ENCODE peak calls at places on chromosome X, in seven cellular contexts. G is Panc1, H is adipocyte, D is tibial artery, C is kidney, L is adrenal gland, B is HepG2. F is an unnamed sample.

GRCh38 chrX:25049347-25049746 is 33.6 kb upstream of the ARX start:
- DNase-seq in D (no peak), L (no peak), C (no peak), H (no peak), G (no peak), B (no peak), F (no peak)

GRCh38 chrX:34638116-34638515 is 19.0 kb downstream of the TMEM47 start:
- DNase-seq in H (peak; percentile 70), D (no peak), C (no peak), B (peak; percentile 1), G (no peak), L (no peak), F (peak; percentile 4)

GRCh38 chrX:69313622-69314290 is 148.5 kb upstream of the PJA1 start:
- DNase-seq in H (no peak), C (no peak), L (no peak), B (no peak), D (no peak), G (no peak), F (no peak)

GRCh38 chrX:35919536-35920309 is at the start of gene CFAP47:
- DNase-seq in H (no peak), B (no peak), C (peak; percentile 76), G (no peak), D (no peak), L (no peak), F (peak; percentile 7)

GRCh38 chrX:121802881-121803412 is 755.5 kb downstream of the GLUD2 start:
- DNase-seq in G (no peak), C (no peak), H (no peak), B (no peak), D (no peak), L (no peak), F (no peak)

GRCh38 chrX:136318895-136319597 is 18.3 kb downstream of the ADGRG4 start:
- DNase-seq in G (no peak), H (no peak), D (no peak), B (no peak), C (no peak), L (no peak), F (no peak)

GRCh38 chrX:133660356-133660755 is 245.1 kb upstream of the GPC4 start:
- DNase-seq in D (no peak), H (peak; percentile 68), C (no peak), G (no peak), L (peak; percentile 58), B (no peak), F (no peak)

GRCh38 chrX:41672643-41673042 is 16.1 kb upstream of the GPR34 start:
- DNase-seq in L (no peak), B (no peak), G (no peak), D (no peak), H (no peak), C (no peak), F (no peak)

GRCh38 chrX:5122181-5122678 is 1106.4 kb downstream of the NLGN4X start:
- DNase-seq in G (no peak), B (no peak), C (no peak), D (no peak), L (no peak), H (no peak), F (no peak)

GRCh38 chrX:129091097-129091496 is 432.2 kb downstream of the SMARCA1 start:
- DNase-seq in L (no peak), C (no peak), H (no peak), G (no peak), B (no peak), D (no peak), F (no peak)

GRCh38 chrX:39301041-39301440 is 499.8 kb downstream of the MID1IP1 start:
- DNase-seq in G (no peak), L (no peak), D (no peak), H (no peak), B (no peak), C (no peak), F (no peak)

GRCh38 chrX:12370444-12371089 is 232.3 kb downstream of the FRMPD4 start:
- DNase-seq in C (no peak), G (no peak), H (peak; percentile 72), D (no peak), B (no peak), L (no peak), F (no peak)

GRCh38 chrX:39002466-39002865 is 201.2 kb downstream of the MID1IP1 start:
- DNase-seq in G (no peak), C (no peak), B (no peak), L (no peak), D (no peak), H (peak; percentile 32), F (no peak)

GRCh38 chrX:136584545-136584944 is 52.5 kb downstream of the VGLL1 start:
- DNase-seq in G (no peak), C (no peak), D (no peak), B (no peak), H (no peak), L (no peak), F (no peak)

GRCh38 chrX:51459125-51459524 is 37.3 kb downstream of the NUDT11 start:
- DNase-seq in C (no peak), B (peak; percentile 3), G (no peak), L (no peak), D (no peak), H (peak; percentile 22), F (no peak)

GRCh38 chrX:138191998-138192397 is 519.5 kb downstream of the FGF13 start:
- DNase-seq in L (no peak), G (no peak), H (peak; percentile 29), C (no peak), B (peak; percentile 4), D (no peak), F (peak; percentile 3)

GRCh38 chrX:16970977-16971376 is 24.5 kb downstream of the REPS2 start:
- DNase-seq in G (no peak), L (no peak), H (no peak), C (no peak), D (no peak), B (no peak), F (no peak)

GRCh38 chrX:41033299-41033698 is 51.9 kb upstream of the USP9X start:
- DNase-seq in D (no peak), L (peak; percentile 25), B (peak; percentile 55), H (no peak), C (no peak), G (no peak), F (no peak)

GRCh38 chrX:13571136-13571535 is 1.7 kb downstream of the EGFL6 start:
- DNase-seq in G (no peak), C (no peak), B (no peak), D (no peak), L (no peak), H (peak; percentile 34), F (no peak)

GRCh38 chrX:13570245-13570573 is 808 bp downstream of the EGFL6 start:
- DNase-seq in D (no peak), H (no peak), B (no peak), G (no peak), L (no peak), C (no peak), F (no peak)

GRCh38 chrX:13574600-13574999 is 5.2 kb downstream of the EGFL6 start:
- DNase-seq in H (no peak), D (no peak), G (no peak), L (no peak), B (no peak), C (no peak), F (no peak)

DNA sequence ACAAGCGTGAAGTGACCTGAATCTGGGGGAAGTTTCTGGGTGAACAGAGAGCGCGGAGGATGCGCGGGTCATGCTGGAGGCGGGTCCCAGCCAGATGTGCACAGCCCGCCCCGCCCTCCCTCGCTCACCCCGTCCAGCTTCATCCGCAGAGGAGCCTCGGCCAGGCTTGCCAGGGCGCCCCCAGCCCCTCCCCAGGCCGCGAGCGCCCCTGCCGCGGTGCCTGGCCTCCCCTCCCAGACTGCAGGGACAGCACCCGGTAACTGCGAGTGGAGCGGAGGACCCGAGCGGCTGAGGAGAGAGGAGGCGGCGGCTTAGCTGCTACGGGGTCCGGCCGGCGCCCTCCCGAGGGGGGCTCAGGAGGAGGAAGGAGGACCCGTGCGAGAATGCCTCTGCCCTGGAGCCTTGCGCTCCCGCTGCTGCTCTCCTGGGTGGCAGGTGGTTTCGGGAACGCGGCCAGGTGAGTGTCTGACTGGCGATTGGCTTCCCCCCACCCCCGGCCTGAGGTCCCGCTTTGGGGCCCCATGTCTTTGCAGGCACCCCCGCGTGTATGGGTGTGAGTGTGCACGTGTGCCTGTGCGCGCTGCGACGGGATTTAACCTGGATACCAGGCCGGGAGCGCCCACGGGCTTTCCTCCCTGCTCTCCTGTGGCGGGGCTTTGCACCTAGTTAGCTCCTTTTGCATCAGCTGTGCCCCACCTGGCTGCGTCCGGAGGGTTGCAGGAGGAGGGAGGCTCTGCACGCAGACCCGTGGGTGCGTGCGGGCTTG is at the start of gene EGFL6:
- DNase-seq in D (no peak), C (peak; percentile 61), B (no peak), H (no peak), G (no peak), L (no peak), F (no peak)
- H3K4me3 ChIP-seq in D (no peak within 1 kb of the TSS), C (peak within 1 kb of the TSS; percentile 43), B (no peak within 1 kb of the TSS), H (no peak within 1 kb of the TSS), G (no peak within 1 kb of the TSS), L (no peak within 1 kb of the TSS), F (no peak within 1 kb of the TSS)

GRCh38 chrX:72057331-72057730 is 74.4 kb downstream of the RTL5 start:
- DNase-seq in G (no peak), B (no peak), H (no peak), C (no peak), D (no peak), L (no peak), F (no peak)

GRCh38 chrX:72060196-72060974 is 71.3 kb downstream of the RTL5 start:
- DNase-seq in L (no peak), G (no peak), B (no peak), C (no peak), H (no peak), D (peak; percentile 42), F (no peak)

GRCh38 chrX:72057844-72058243 is 73.9 kb downstream of the RTL5 start:
- DNase-seq in H (no peak), B (no peak), L (no peak), C (no peak), G (no peak), D (no peak), F (no peak)

GRCh38 chrX:72062890-72063289 is 68.8 kb downstream of the RTL5 start:
- DNase-seq in G (no peak), C (no peak), B (no peak), L (peak; percentile 52), H (no peak), D (peak; percentile 58), F (no peak)

GRCh38 chrX:72061091-72061490 is 70.6 kb downstream of the RTL5 start:
- DNase-seq in G (no peak), B (no peak), L (no peak), D (no peak), H (no peak), C (no peak), F (no peak)
- H3K9me3 ChIP-seq in G (no peaks in the 10 kb centered on the region), B (no peaks in the 10 kb centered on the region), L (no peaks in the 10 kb centered on the region), D (no peaks in the 10 kb centered on the region), H (no peaks in the 10 kb centered on the region), C (no peaks in the 10 kb centered on the region), F (no peaks in the 10 kb centered on the region)

GRCh38 chrX:148499638-148500427 is 584 bp upstream of the AFF2 start:
- DNase-seq in L (no peak), C (peak; percentile 50), G (no peak), B (no peak), D (no peak), H (no peak), F (no peak)
- H3K4me3 ChIP-seq in L (no peak overlapping the region), C (no peak overlapping the region), G (no peak overlapping the region), B (no peak overlapping the region), D (peak overlapping the region; percentile 53), H (no peak overlapping the region), F (no peak overlapping the region)

DNA sequence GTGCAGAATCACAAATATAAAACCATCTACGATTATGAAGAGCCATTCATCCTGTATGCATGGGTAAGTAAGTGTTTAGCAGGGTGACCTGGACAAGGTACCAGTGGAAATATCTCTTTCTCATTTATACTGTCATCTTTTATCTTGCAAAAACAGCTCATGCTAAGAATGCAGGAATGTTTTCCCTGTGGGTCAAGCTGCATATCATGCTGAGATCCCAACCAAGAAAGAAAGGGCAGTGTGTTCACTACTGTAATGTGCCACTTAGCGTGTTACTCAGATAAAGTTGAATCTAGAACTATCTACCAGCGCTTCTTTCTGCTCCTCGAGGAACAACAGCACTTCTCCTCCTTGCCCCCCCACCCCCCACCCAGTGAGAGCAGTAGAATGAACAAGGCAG is 212.7 kb upstream of the TBL1X start:
- DNase-seq in L (no peak), G (no peak), C (no peak), H (no peak), D (no peak), B (no peak), F (no peak)
- H3K9me3 ChIP-seq in L (no peaks in the 10 kb centered on the region), G (no peaks in the 10 kb centered on the region), C (no peaks in the 10 kb centered on the region), H (no peaks in the 10 kb centered on the region), D (no peaks in the 10 kb centered on the region), B (no peaks in the 10 kb centered on the region), F (no peaks in the 10 kb centered on the region)